ENCODE peak calls at places on chromosomes 4 and X, in five cellular contexts. One of them, this sample, is unnamed. For H3K4me1, the result is how much of the 10 kb centered on the place peaks cover.

GRCh38 chr4:101157415-101158135 is 189.8 kb downstream of the PPP3CA start:
- DNase-seq in CD8-positive, alpha-beta T cell: no peak
- DNase-seq in neural progenitor cell: no peak
- DNase-seq in endothelial cell of umbilical vein: no peak
- DNase-seq in adrenal gland: no peak
- DNase-seq in this sample: no peak

GRCh38 chrX:10900585-10901289 is 210.4 kb upstream of the HCCS start:
- DNase-seq in CD8-positive, alpha-beta T cell: no peak
- DNase-seq in neural progenitor cell: no peak
- DNase-seq in endothelial cell of umbilical vein: no peak
- DNase-seq in adrenal gland: no peak
- DNase-seq in this sample: no peak

GRCh38 chr4:2141762-2142520 is 82.8 kb downstream of the NAT8L start:
- DNase-seq in CD8-positive, alpha-beta T cell: no peak
- DNase-seq in neural progenitor cell: no peak
- DNase-seq in endothelial cell of umbilical vein: no peak
- DNase-seq in adrenal gland: no peak
- DNase-seq in this sample: no peak

GRCh38 chrX:56219702-56220101 is 12.5 kb upstream of the KLF8 start:
- DNase-seq in CD8-positive, alpha-beta T cell: no peak
- DNase-seq in neural progenitor cell: peak
- DNase-seq in endothelial cell of umbilical vein: peak
- DNase-seq in adrenal gland: no peak
- DNase-seq in this sample: no peak

GRCh38 chrX:132022115-132022862 is 813 bp upstream of the STK26 start:
- DNase-seq in CD8-positive, alpha-beta T cell: peak
- DNase-seq in neural progenitor cell: no peak
- DNase-seq in endothelial cell of umbilical vein: peak
- DNase-seq in adrenal gland: no peak
- DNase-seq in this sample: peak

GRCh38 chr4:66465111-66465510 is 794.8 kb upstream of the EPHA5 start:
- DNase-seq in CD8-positive, alpha-beta T cell: no peak
- DNase-seq in neural progenitor cell: no peak
- DNase-seq in endothelial cell of umbilical vein: no peak
- DNase-seq in adrenal gland: no peak
- DNase-seq in this sample: no peak

GRCh38 chr4:75306496-75306895 is 207.7 kb downstream of the RCHY1 start:
- DNase-seq in CD8-positive, alpha-beta T cell: no peak
- DNase-seq in neural progenitor cell: no peak
- DNase-seq in endothelial cell of umbilical vein: no peak
- DNase-seq in adrenal gland: no peak
- DNase-seq in this sample: no peak

GRCh38 chrX:17160971-17161370 is 214.0 kb upstream of the NHS start:
- DNase-seq in CD8-positive, alpha-beta T cell: no peak
- DNase-seq in neural progenitor cell: no peak
- DNase-seq in endothelial cell of umbilical vein: no peak
- DNase-seq in adrenal gland: no peak
- DNase-seq in this sample: no peak

GRCh38 chr4:184408021-184408710 is 66.2 kb downstream of the IRF2 start:
- DNase-seq in CD8-positive, alpha-beta T cell: no peak
- DNase-seq in neural progenitor cell: peak
- DNase-seq in endothelial cell of umbilical vein: peak
- DNase-seq in adrenal gland: no peak
- DNase-seq in this sample: no peak

GRCh38 chr4:150127757-150128156 is 49.5 kb downstream of the DCLK2 start:
- DNase-seq in CD8-positive, alpha-beta T cell: no peak
- DNase-seq in neural progenitor cell: no peak
- DNase-seq in endothelial cell of umbilical vein: no peak
- DNase-seq in adrenal gland: no peak
- DNase-seq in this sample: no peak

GRCh38 chr4:57059890-57060716 is 50.1 kb downstream of the IGFBP7 start:
- DNase-seq in CD8-positive, alpha-beta T cell: no peak
- DNase-seq in neural progenitor cell: no peak
- DNase-seq in endothelial cell of umbilical vein: no peak
- DNase-seq in adrenal gland: no peak
- DNase-seq in this sample: no peak

GRCh38 chr4:41142356-41142755 is 72.0 kb downstream of the APBB2 start:
- DNase-seq in CD8-positive, alpha-beta T cell: no peak
- DNase-seq in neural progenitor cell: no peak
- DNase-seq in endothelial cell of umbilical vein: peak
- DNase-seq in adrenal gland: no peak
- DNase-seq in this sample: no peak

GRCh38 chr4:160848901-160849735 is 1314.7 kb downstream of the FSTL5 start:
- DNase-seq in CD8-positive, alpha-beta T cell: no peak
- DNase-seq in neural progenitor cell: peak
- DNase-seq in endothelial cell of umbilical vein: no peak
- DNase-seq in adrenal gland: peak
- DNase-seq in this sample: no peak

GRCh38 chr4:6929735-6930464 is 20.3 kb downstream of the TBC1D14 start:
- DNase-seq in CD8-positive, alpha-beta T cell: no peak
- DNase-seq in neural progenitor cell: peak
- DNase-seq in endothelial cell of umbilical vein: no peak
- DNase-seq in adrenal gland: no peak
- DNase-seq in this sample: peak

GRCh38 chrX:103488332-103488731 is 31.0 kb downstream of the RAB40A start:
- DNase-seq in CD8-positive, alpha-beta T cell: no peak
- DNase-seq in neural progenitor cell: peak
- DNase-seq in endothelial cell of umbilical vein: peak
- DNase-seq in adrenal gland: peak
- DNase-seq in this sample: no peak

GRCh38 chr4:81512945-81513584 is 41.4 kb upstream of the RASGEF1B start:
- DNase-seq in CD8-positive, alpha-beta T cell: no peak
- DNase-seq in neural progenitor cell: no peak
- DNase-seq in endothelial cell of umbilical vein: no peak
- DNase-seq in adrenal gland: no peak
- DNase-seq in this sample: no peak

GRCh38 chr4:24686866-24687672 is 102.7 kb upstream of the DHX15 start:
- DNase-seq in CD8-positive, alpha-beta T cell: no peak
- DNase-seq in neural progenitor cell: peak
- DNase-seq in endothelial cell of umbilical vein: peak
- DNase-seq in adrenal gland: peak
- DNase-seq in this sample: peak

GRCh38 chr4:84167579-84167978 is 331.5 kb downstream of the NKX6-1 start:
- DNase-seq in CD8-positive, alpha-beta T cell: no peak
- DNase-seq in neural progenitor cell: peak
- DNase-seq in endothelial cell of umbilical vein: no peak
- DNase-seq in adrenal gland: no peak
- DNase-seq in this sample: no peak

GRCh38 chr4:146243141-146243882 is 29.0 kb downstream of the REELD1 start:
- DNase-seq in CD8-positive, alpha-beta T cell: peak
- DNase-seq in neural progenitor cell: peak
- DNase-seq in endothelial cell of umbilical vein: peak
- DNase-seq in adrenal gland: peak
- DNase-seq in this sample: no peak

GRCh38 chr4:101037938-101038413 is 309.4 kb downstream of the PPP3CA start:
- DNase-seq in CD8-positive, alpha-beta T cell: no peak
- DNase-seq in neural progenitor cell: no peak
- DNase-seq in endothelial cell of umbilical vein: peak
- DNase-seq in adrenal gland: no peak
- DNase-seq in this sample: no peak

GRCh38 chrX:119516157-119516702 is 48.0 kb downstream of the SLC25A5 start:
- DNase-seq in CD8-positive, alpha-beta T cell: peak
- DNase-seq in neural progenitor cell: peak
- DNase-seq in endothelial cell of umbilical vein: peak
- DNase-seq in adrenal gland: peak
- DNase-seq in this sample: peak

GRCh38 chr4:119629142-119629471 is 503 bp upstream of the PDE5A start:
- DNase-seq in CD8-positive, alpha-beta T cell: no peak
- DNase-seq in neural progenitor cell: no peak
- DNase-seq in endothelial cell of umbilical vein: no peak
- DNase-seq in adrenal gland: no peak
- DNase-seq in this sample: no peak

GRCh38 chr4:119628281-119629141 is at the start of gene PDE5A:
- DNase-seq in CD8-positive, alpha-beta T cell: peak
- DNase-seq in neural progenitor cell: peak
- DNase-seq in endothelial cell of umbilical vein: peak
- DNase-seq in adrenal gland: peak
- DNase-seq in this sample: peak

GRCh38 chr4:119626943-119627266 is 1.7 kb downstream of the PDE5A start:
- DNase-seq in CD8-positive, alpha-beta T cell: no peak
- DNase-seq in neural progenitor cell: no peak
- DNase-seq in endothelial cell of umbilical vein: no peak
- DNase-seq in adrenal gland: no peak
- DNase-seq in this sample: no peak

GRCh38 chr4:119626420-119626819 is 2.2 kb downstream of the PDE5A start:
- DNase-seq in CD8-positive, alpha-beta T cell: no peak
- DNase-seq in neural progenitor cell: no peak
- DNase-seq in endothelial cell of umbilical vein: no peak
- DNase-seq in adrenal gland: no peak
- DNase-seq in this sample: no peak

DNA sequence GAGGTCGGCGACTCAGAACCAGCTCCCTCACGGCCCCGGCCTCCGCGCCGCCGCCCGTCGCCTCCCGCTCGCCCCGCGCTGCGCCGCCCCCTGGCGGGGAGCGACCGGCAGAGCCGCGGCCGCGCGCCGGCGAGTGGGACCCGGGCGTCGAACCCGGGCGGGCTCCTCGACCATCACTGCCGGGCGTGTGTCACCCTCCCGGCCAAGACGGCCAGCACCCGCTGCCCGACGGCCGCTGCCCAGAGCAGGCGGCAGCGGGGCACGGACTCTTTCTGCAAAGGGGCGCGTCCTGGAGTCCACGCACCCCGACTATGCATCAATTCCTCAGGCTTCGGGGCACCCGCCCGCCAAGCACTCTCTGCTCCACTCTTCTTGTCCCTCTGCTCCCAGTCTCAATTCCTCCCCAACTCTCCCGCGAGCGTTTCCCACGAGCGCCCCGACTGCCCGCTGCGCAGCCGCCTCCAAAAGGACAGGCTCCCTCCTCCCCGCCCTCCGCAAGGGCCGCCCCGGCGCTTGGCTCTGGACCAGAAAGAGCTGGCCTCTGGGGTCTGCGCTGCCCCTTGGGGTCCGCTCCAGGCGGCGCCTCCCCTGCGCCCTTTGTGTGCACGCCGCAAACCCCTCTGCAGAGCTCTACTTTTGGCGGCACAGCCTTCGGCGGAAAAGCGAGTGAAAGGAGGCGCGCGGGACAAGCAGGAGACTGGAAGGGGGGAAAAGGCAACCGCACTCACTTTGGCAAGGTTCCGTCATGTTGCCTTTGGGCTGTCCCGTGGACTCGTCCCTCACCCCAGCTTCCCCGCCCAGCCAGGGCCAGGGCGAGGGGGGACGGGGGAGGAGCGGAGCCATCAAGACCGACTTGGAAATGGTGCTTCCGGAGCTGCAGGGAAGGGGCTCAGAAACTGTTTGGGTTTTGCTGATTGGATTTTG is 1.1 kb downstream of the PDE5A start:
- DNase-seq in CD8-positive, alpha-beta T cell: peak
- DNase-seq in neural progenitor cell: peak
- DNase-seq in endothelial cell of umbilical vein: peak
- DNase-seq in adrenal gland: peak
- DNase-seq in this sample: peak
- TF ChIP-seq CTCF in CD8-positive, alpha-beta T cell: peak
- TF ChIP-seq CTCF in neural progenitor cell: peak
- TF ChIP-seq CTCF in endothelial cell of umbilical vein: peak
- TF ChIP-seq CTCF in adrenal gland: no peak
- TF ChIP-seq CTCF in this sample: peak

DNA sequence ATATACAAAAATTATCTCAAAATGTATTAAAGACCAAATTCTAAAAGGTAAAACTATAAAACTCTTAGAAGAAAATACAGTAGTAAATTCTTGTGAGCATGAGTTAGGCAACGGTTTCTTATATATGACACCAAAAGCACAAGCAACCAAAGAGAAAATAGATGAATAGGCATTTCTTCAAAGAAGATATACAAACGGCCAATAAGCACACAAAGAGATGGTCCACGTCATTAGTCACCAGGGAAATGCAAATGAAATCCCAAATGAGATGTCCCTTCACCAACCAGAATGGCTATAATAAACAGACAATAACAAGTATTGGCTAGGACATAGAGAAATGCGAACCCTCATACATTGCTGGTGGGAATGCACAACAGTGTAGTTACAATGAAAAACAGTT is 44.5 kb downstream of the RAB33A start:
- DNase-seq in CD8-positive, alpha-beta T cell: no peak
- DNase-seq in neural progenitor cell: no peak
- DNase-seq in endothelial cell of umbilical vein: peak
- DNase-seq in adrenal gland: no peak
- DNase-seq in this sample: no peak
- H3K4me1 ChIP-seq in CD8-positive, alpha-beta T cell: under half
- H3K4me1 ChIP-seq in neural progenitor cell: under half
- H3K4me1 ChIP-seq in endothelial cell of umbilical vein: under half
- H3K4me1 ChIP-seq in adrenal gland: under half
- H3K4me1 ChIP-seq in this sample: under half

GRCh38 chr4:139986621-139987510 is 167.1 kb downstream of the MAML3 start:
- DNase-seq in CD8-positive, alpha-beta T cell: no peak
- DNase-seq in neural progenitor cell: no peak
- DNase-seq in endothelial cell of umbilical vein: no peak
- DNase-seq in adrenal gland: no peak
- DNase-seq in this sample: no peak

GRCh38 chr4:139986108-139986507 is 167.9 kb downstream of the MAML3 start:
- DNase-seq in CD8-positive, alpha-beta T cell: no peak
- DNase-seq in neural progenitor cell: no peak
- DNase-seq in endothelial cell of umbilical vein: no peak
- DNase-seq in adrenal gland: peak
- DNase-seq in this sample: no peak

GRCh38 chr4:139984459-139984858 is 169.5 kb downstream of the MAML3 start:
- DNase-seq in CD8-positive, alpha-beta T cell: no peak
- DNase-seq in neural progenitor cell: no peak
- DNase-seq in endothelial cell of umbilical vein: no peak
- DNase-seq in adrenal gland: no peak
- DNase-seq in this sample: no peak

DNA sequence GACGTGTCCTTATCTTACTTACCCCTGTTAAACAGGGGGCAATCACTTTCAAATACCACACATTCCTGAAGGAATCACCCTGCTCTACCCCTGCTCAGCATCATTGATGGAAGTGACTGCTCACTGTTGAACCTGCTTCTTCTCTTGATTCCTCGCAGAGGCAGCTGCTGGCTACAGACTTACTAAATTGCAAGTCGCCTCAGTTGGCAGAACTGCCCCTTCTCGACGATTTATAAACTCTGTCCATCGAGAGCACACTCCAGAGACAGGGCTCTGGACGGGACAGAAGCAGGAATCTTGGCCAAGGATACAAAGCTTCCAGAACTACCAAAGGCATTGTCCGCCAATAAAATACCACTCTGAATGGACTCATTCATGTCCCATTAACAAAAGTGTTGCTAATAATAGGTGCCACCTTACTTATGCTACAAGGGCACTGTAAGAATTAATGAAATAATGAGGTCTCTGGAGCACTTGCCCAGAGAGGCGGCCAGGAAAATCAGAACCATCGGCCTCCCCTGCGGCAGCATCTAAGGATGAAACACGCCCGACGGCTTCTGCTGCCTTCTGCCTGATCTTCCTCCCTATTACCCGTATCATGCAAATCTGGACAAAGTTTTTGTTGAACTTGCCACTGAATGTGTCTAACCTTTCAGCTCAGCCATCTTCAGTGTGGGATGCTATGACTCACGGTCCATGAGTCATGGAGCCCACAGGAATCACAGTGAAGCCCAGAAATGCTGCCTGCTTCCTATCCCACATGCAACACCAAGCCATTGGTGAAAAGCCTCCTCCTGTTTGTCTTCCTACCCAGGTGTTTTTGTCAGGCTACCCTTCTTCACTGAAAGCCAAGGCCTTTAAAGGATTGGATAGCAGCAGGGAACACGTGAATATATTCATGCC is 164.9 kb downstream of the MAML3 start:
- DNase-seq in CD8-positive, alpha-beta T cell: no peak
- DNase-seq in neural progenitor cell: peak
- DNase-seq in endothelial cell of umbilical vein: peak
- DNase-seq in adrenal gland: peak
- DNase-seq in this sample: no peak
- H3K4me3 ChIP-seq in CD8-positive, alpha-beta T cell: no peak
- H3K4me3 ChIP-seq in neural progenitor cell: no peak
- H3K4me3 ChIP-seq in endothelial cell of umbilical vein: no peak
- H3K4me3 ChIP-seq in adrenal gland: no peak
- H3K4me3 ChIP-seq in this sample: no peak

GRCh38 chr4:125526420-125526819 is 211.7 kb downstream of the FAT4 start:
- DNase-seq in CD8-positive, alpha-beta T cell: no peak
- DNase-seq in neural progenitor cell: no peak
- DNase-seq in endothelial cell of umbilical vein: no peak
- DNase-seq in adrenal gland: no peak
- DNase-seq in this sample: no peak
- TF ChIP-seq CTCF in CD8-positive, alpha-beta T cell: no peak
- TF ChIP-seq CTCF in neural progenitor cell: peak
- TF ChIP-seq CTCF in endothelial cell of umbilical vein: no peak
- TF ChIP-seq CTCF in adrenal gland: no peak
- TF ChIP-seq CTCF in this sample: no peak

This sample was measured in transverse colon.